ENCODE peak calls at places on chromosomes 11 and 22, in five cellular contexts. One of them, this sample, is unnamed.

GRCh38 chr22:33666661-33667619 is 253.3 kb downstream of the LARGE1 start:
- DNase-seq in pancreas: no peak
- DNase-seq in spleen: no peak
- DNase-seq in WERI-Rb-1: no peak
- DNase-seq in skeletal muscle cell: no peak
- DNase-seq in this sample: peak; percentile 20

GRCh38 chr22:49848690-49849160 is 4.9 kb upstream of the ZBED4 start:
- DNase-seq in skeletal muscle cell: no peak
- DNase-seq in pancreas: no peak
- DNase-seq in spleen: peak; percentile 89
- DNase-seq in WERI-Rb-1: no peak
- DNase-seq in this sample: no peak

GRCh38 chr11:119728226-119728626 is 774 bp downstream of the NECTIN1 start:
- DNase-seq in WERI-Rb-1: no peak
- DNase-seq in spleen: peak; percentile 83
- DNase-seq in pancreas: peak; percentile 55
- DNase-seq in skeletal muscle cell: no peak
- DNase-seq in this sample: peak; percentile 22

GRCh38 chr11:48036011-48036410 is 55.7 kb downstream of the PTPRJ start:
- DNase-seq in WERI-Rb-1: no peak
- DNase-seq in spleen: peak; percentile 30
- DNase-seq in skeletal muscle cell: no peak
- DNase-seq in pancreas: no peak
- DNase-seq in this sample: no peak

GRCh38 chr22:31490496-31490925 is 869 bp upstream of the EIF4ENIF1 start:
- DNase-seq in spleen: peak; percentile 90
- DNase-seq in skeletal muscle cell: peak; percentile 39
- DNase-seq in pancreas: no peak
- DNase-seq in WERI-Rb-1: peak; percentile 28
- DNase-seq in this sample: peak; percentile 61

GRCh38 chr11:114060402-114061052 is 1.0 kb downstream of the ZBTB16 start:
- DNase-seq in WERI-Rb-1: peak; percentile 21
- DNase-seq in spleen: peak; percentile 91
- DNase-seq in pancreas: peak; percentile 61
- DNase-seq in skeletal muscle cell: no peak
- DNase-seq in this sample: no peak

GRCh38 chr22:37991738-37992442 is 7.5 kb upstream of the SOX10 start:
- DNase-seq in pancreas: no peak
- DNase-seq in spleen: no peak
- DNase-seq in WERI-Rb-1: no peak
- DNase-seq in skeletal muscle cell: no peak
- DNase-seq in this sample: no peak

GRCh38 chr22:42544686-42545085 is 9.1 kb upstream of the SERHL2 start:
- DNase-seq in skeletal muscle cell: no peak
- DNase-seq in spleen: no peak
- DNase-seq in WERI-Rb-1: no peak
- DNase-seq in pancreas: no peak
- DNase-seq in this sample: no peak

GRCh38 chr11:12890476-12890875 is 118.6 kb upstream of the RASSF10 start:
- DNase-seq in spleen: no peak
- DNase-seq in WERI-Rb-1: no peak
- DNase-seq in skeletal muscle cell: no peak
- DNase-seq in pancreas: no peak
- DNase-seq in this sample: no peak

GRCh38 chr11:65089621-65090020 is 5.6 kb downstream of the ZFPL1 start:
- DNase-seq in WERI-Rb-1: no peak
- DNase-seq in spleen: no peak
- DNase-seq in skeletal muscle cell: no peak
- DNase-seq in pancreas: no peak
- DNase-seq in this sample: no peak

GRCh38 chr22:22812031-22812905 is 75.3 kb upstream of the IGLL5 start:
- DNase-seq in skeletal muscle cell: no peak
- DNase-seq in spleen: peak; percentile 41
- DNase-seq in pancreas: no peak
- DNase-seq in WERI-Rb-1: no peak
- DNase-seq in this sample: no peak

GRCh38 chr11:1773711-1774550 is 10.2 kb upstream of the CTSD start:
- DNase-seq in pancreas: no peak
- DNase-seq in WERI-Rb-1: no peak
- DNase-seq in spleen: peak; percentile 71
- DNase-seq in skeletal muscle cell: no peak
- DNase-seq in this sample: no peak

GRCh38 chr22:37588540-37589215 is 8.8 kb upstream of the LGALS2 start:
- DNase-seq in WERI-Rb-1: peak; percentile 88
- DNase-seq in pancreas: no peak
- DNase-seq in skeletal muscle cell: no peak
- DNase-seq in spleen: no peak
- DNase-seq in this sample: no peak

GRCh38 chr11:107769189-107769588 is 57.3 kb upstream of the SLN start:
- DNase-seq in pancreas: no peak
- DNase-seq in spleen: no peak
- DNase-seq in WERI-Rb-1: no peak
- DNase-seq in skeletal muscle cell: peak; percentile 32
- DNase-seq in this sample: no peak

GRCh38 chr11:9461068-9461759 is 402 bp downstream of the ZNF143 start:
- DNase-seq in WERI-Rb-1: peak; percentile 89
- DNase-seq in skeletal muscle cell: peak; percentile 73
- DNase-seq in spleen: peak; percentile 96
- DNase-seq in pancreas: peak; percentile 88
- DNase-seq in this sample: peak; percentile 92

GRCh38 chr11:66317322-66317765 is 500 bp upstream of the CD248 start:
- DNase-seq in skeletal muscle cell: peak; percentile 65
- DNase-seq in pancreas: no peak
- DNase-seq in spleen: peak; percentile 87
- DNase-seq in WERI-Rb-1: no peak
- DNase-seq in this sample: no peak

GRCh38 chr22:20183101-20183500 is 32.2 kb upstream of the CCDC188 start:
- DNase-seq in spleen: no peak
- DNase-seq in WERI-Rb-1: no peak
- DNase-seq in skeletal muscle cell: no peak
- DNase-seq in pancreas: no peak
- DNase-seq in this sample: no peak

GRCh38 chr11:127074151-127074761 is 73.7 kb upstream of the KIRREL3 start:
- DNase-seq in spleen: no peak
- DNase-seq in WERI-Rb-1: peak; percentile 75
- DNase-seq in pancreas: peak; percentile 51
- DNase-seq in skeletal muscle cell: peak; percentile 36
- DNase-seq in this sample: no peak

GRCh38 chr11:60971520-60971919 is at the start of gene CD6:
- DNase-seq in pancreas: no peak
- DNase-seq in skeletal muscle cell: no peak
- DNase-seq in spleen: peak; percentile 88
- DNase-seq in WERI-Rb-1: no peak
- DNase-seq in this sample: no peak

GRCh38 chr11:130510407-130511006 is 62.1 kb downstream of the ADAMTS15 start:
- DNase-seq in spleen: no peak
- DNase-seq in pancreas: no peak
- DNase-seq in WERI-Rb-1: no peak
- DNase-seq in skeletal muscle cell: no peak
- DNase-seq in this sample: no peak

GRCh38 chr11:120630100-120630499 is 118.6 kb downstream of the GRIK4 start:
- DNase-seq in WERI-Rb-1: no peak
- DNase-seq in skeletal muscle cell: no peak
- DNase-seq in pancreas: no peak
- DNase-seq in spleen: no peak
- DNase-seq in this sample: no peak

GRCh38 chr11:78532991-78533861 is 41.4 kb downstream of the NARS2 start:
- DNase-seq in pancreas: no peak
- DNase-seq in skeletal muscle cell: no peak
- DNase-seq in WERI-Rb-1: no peak
- DNase-seq in spleen: no peak
- DNase-seq in this sample: no peak

GRCh38 chr22:20808844-20809243 is 34.9 kb downstream of the SERPIND1 start:
- DNase-seq in pancreas: no peak
- DNase-seq in spleen: no peak
- DNase-seq in skeletal muscle cell: no peak
- DNase-seq in WERI-Rb-1: no peak
- DNase-seq in this sample: no peak

GRCh38 chr22:43707650-43708049 is 104.5 kb downstream of the EFCAB6 start:
- DNase-seq in pancreas: no peak
- DNase-seq in skeletal muscle cell: no peak
- DNase-seq in WERI-Rb-1: no peak
- DNase-seq in spleen: no peak
- DNase-seq in this sample: no peak

GRCh38 chr11:45518096-45518852 is 147.1 kb downstream of the CHST1 start:
- DNase-seq in spleen: no peak
- DNase-seq in WERI-Rb-1: no peak
- DNase-seq in skeletal muscle cell: no peak
- DNase-seq in pancreas: no peak
- DNase-seq in this sample: peak; percentile 12

GRCh38 chr11:64048042-64048854 is 12.5 kb downstream of the FLRT1 start:
- DNase-seq in pancreas: no peak
- DNase-seq in spleen: no peak
- DNase-seq in skeletal muscle cell: peak; percentile 20
- DNase-seq in WERI-Rb-1: peak; percentile 74
- DNase-seq in this sample: no peak

GRCh38 chr11:74749127-74749964 is 697 bp downstream of the RNF169 start:
- DNase-seq in skeletal muscle cell: no peak
- DNase-seq in spleen: peak; percentile 94
- DNase-seq in pancreas: peak; percentile 69
- DNase-seq in WERI-Rb-1: peak; percentile 48
- DNase-seq in this sample: peak; percentile 65

GRCh38 chr11:125348704-125349635 is 147.1 kb downstream of the FEZ1 start:
- DNase-seq in WERI-Rb-1: peak; percentile 78
- DNase-seq in skeletal muscle cell: no peak
- DNase-seq in pancreas: peak; percentile 60
- DNase-seq in spleen: peak; percentile 75
- DNase-seq in this sample: peak; percentile 46

GRCh38 chr11:45053736-45054446 is 92.5 kb upstream of the PRDM11 start:
- DNase-seq in pancreas: no peak
- DNase-seq in skeletal muscle cell: no peak
- DNase-seq in WERI-Rb-1: no peak
- DNase-seq in spleen: no peak
- DNase-seq in this sample: no peak

GRCh38 chr11:28632338-28632737 is 524.1 kb downstream of the METTL15 start:
- DNase-seq in skeletal muscle cell: no peak
- DNase-seq in WERI-Rb-1: no peak
- DNase-seq in spleen: no peak
- DNase-seq in pancreas: no peak
- DNase-seq in this sample: no peak

GRCh38 chr11:83725718-83726117 is 439.6 kb upstream of the CCDC90B start:
- DNase-seq in pancreas: no peak
- DNase-seq in WERI-Rb-1: no peak
- DNase-seq in spleen: no peak
- DNase-seq in skeletal muscle cell: no peak
- DNase-seq in this sample: no peak
- H3K4me3 ChIP-seq in pancreas: no peak overlapping the region
- H3K4me3 ChIP-seq in WERI-Rb-1: no peak overlapping the region
- H3K4me3 ChIP-seq in spleen: no peak overlapping the region
- H3K4me3 ChIP-seq in skeletal muscle cell: no peak overlapping the region
- H3K4me3 ChIP-seq in this sample: no peak overlapping the region

GRCh38 chr11:134411887-134412507 is at the start of gene B3GAT1:
- DNase-seq in pancreas: no peak
- DNase-seq in skeletal muscle cell: no peak
- DNase-seq in spleen: no peak
- DNase-seq in WERI-Rb-1: no peak
- DNase-seq in this sample: peak; percentile 32

GRCh38 chr11:134409552-134410429 is 2.3 kb downstream of the B3GAT1 start:
- DNase-seq in pancreas: no peak
- DNase-seq in WERI-Rb-1: no peak
- DNase-seq in skeletal muscle cell: no peak
- DNase-seq in spleen: peak; percentile 64
- DNase-seq in this sample: no peak

GRCh38 chr11:134413334-134414035 is 1.4 kb upstream of the B3GAT1 start:
- DNase-seq in pancreas: no peak
- DNase-seq in WERI-Rb-1: no peak
- DNase-seq in skeletal muscle cell: no peak
- DNase-seq in spleen: peak; percentile 66
- DNase-seq in this sample: no peak

GRCh38 chr11:134412508-134413333 is 679 bp upstream of the B3GAT1 start:
- DNase-seq in spleen: peak; percentile 67
- DNase-seq in WERI-Rb-1: no peak
- DNase-seq in skeletal muscle cell: no peak
- DNase-seq in pancreas: no peak
- DNase-seq in this sample: peak; percentile 6

GRCh38 chr11:134410766-134411165 is 1.3 kb downstream of the B3GAT1 start:
- DNase-seq in WERI-Rb-1: no peak
- DNase-seq in pancreas: no peak
- DNase-seq in spleen: no peak
- DNase-seq in skeletal muscle cell: no peak
- DNase-seq in this sample: no peak
- H3K4me3 ChIP-seq in WERI-Rb-1: no peak overlapping the region
- H3K4me3 ChIP-seq in pancreas: no peak overlapping the region
- H3K4me3 ChIP-seq in spleen: peak overlapping the region; percentile 72
- H3K4me3 ChIP-seq in skeletal muscle cell: no peak overlapping the region
- H3K4me3 ChIP-seq in this sample: peak overlapping the region; percentile 43

GRCh38 chr22:47091241-47091691 is 328.8 kb downstream of the TBC1D22A start:
- DNase-seq in skeletal muscle cell: no peak
- DNase-seq in spleen: no peak
- DNase-seq in WERI-Rb-1: no peak
- DNase-seq in pancreas: no peak
- DNase-seq in this sample: no peak

GRCh38 chr22:47091921-47092700 is 329.7 kb downstream of the TBC1D22A start:
- DNase-seq in pancreas: no peak
- DNase-seq in spleen: no peak
- DNase-seq in WERI-Rb-1: no peak
- DNase-seq in skeletal muscle cell: no peak
- DNase-seq in this sample: no peak

GRCh38 chr22:47089796-47090460 is 327.5 kb downstream of the TBC1D22A start:
- DNase-seq in spleen: no peak
- DNase-seq in pancreas: no peak
- DNase-seq in skeletal muscle cell: no peak
- DNase-seq in WERI-Rb-1: no peak
- DNase-seq in this sample: no peak

GRCh38 chr22:47089374-47089773 is 326.9 kb downstream of the TBC1D22A start:
- DNase-seq in skeletal muscle cell: no peak
- DNase-seq in spleen: no peak
- DNase-seq in pancreas: no peak
- DNase-seq in WERI-Rb-1: no peak
- DNase-seq in this sample: no peak

DNA sequence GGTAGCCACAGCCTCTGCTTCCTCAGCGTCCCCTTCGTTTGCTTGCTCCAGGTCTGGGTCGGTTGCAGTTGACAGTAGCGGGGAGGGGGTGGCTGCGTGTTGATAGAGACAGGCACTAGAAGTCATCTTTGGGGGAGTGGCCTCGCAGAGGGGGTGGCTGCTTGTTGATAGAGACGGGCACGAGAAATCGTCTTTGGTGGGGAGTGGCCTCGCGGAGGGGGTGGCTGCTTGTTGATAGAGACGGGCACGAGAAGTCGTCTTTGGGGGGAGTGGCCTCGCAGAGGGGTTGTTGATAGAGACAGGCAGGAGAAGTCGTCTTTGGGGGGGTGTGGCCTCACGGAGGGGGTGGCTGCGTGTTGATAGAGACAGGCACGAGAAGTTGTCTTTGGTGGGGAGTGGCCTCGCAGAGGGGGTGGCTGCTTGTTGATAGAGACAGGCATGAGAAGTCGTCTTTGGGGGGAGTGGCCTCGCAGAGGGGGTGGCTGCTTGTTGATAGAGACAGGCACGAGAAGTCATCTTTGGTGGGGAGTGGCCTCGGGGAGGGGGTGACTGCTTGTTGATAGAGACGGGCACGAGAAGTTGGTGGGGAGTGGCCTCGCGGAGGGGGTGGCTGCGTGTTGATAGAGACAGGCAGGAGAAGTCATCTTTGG is 328.3 kb downstream of the TBC1D22A start:
- DNase-seq in WERI-Rb-1: no peak
- DNase-seq in skeletal muscle cell: no peak
- DNase-seq in spleen: no peak
- DNase-seq in pancreas: no peak
- DNase-seq in this sample: no peak
- H3K4me3 ChIP-seq in WERI-Rb-1: no peak overlapping the region
- H3K4me3 ChIP-seq in skeletal muscle cell: peak overlapping the region; percentile 46
- H3K4me3 ChIP-seq in spleen: peak overlapping the region; percentile 46
- H3K4me3 ChIP-seq in pancreas: no peak overlapping the region
- H3K4me3 ChIP-seq in this sample: no peak overlapping the region

GRCh38 chr11:92224394-92225205 is at the start of gene FAT3:
- DNase-seq in skeletal muscle cell: peak; percentile 34
- DNase-seq in spleen: no peak
- DNase-seq in WERI-Rb-1: peak; percentile 56
- DNase-seq in pancreas: no peak
- DNase-seq in this sample: peak; percentile 43
- H3K4me3 ChIP-seq in skeletal muscle cell: peak within 1 kb of the TSS; percentile 57
- H3K4me3 ChIP-seq in spleen: peak within 1 kb of the TSS; percentile 49
- H3K4me3 ChIP-seq in WERI-Rb-1: peak within 1 kb of the TSS; percentile 59
- H3K4me3 ChIP-seq in pancreas: peak within 1 kb of the TSS; percentile 7
- H3K4me3 ChIP-seq in this sample: peak within 1 kb of the TSS; percentile 14

This sample was measured in HAP-1.